ENCODE peak calls at places on chromosomes 3 and 15, in seven cellular contexts. Q, W, E, S, X, L and B are unnamed samples.

GRCh38 chr3:142577701-142578308 is 728 bp downstream of the ATR start:
- DNase-seq in Q (peak; percentile 17), W (no peak), E (no peak), S (no peak), X (peak; percentile 52), L (no peak), B (no peak)

GRCh38 chr15:101445562-101446526 is 43.7 kb downstream of the PCSK6 start:
- DNase-seq in Q (peak; percentile 63), W (no peak), E (no peak), S (peak; percentile 22), X (peak; percentile 10), L (no peak), B (no peak)

GRCh38 chr15:73955851-73956250 is 29.6 kb downstream of the LOXL1 start:
- DNase-seq in Q (no peak), W (no peak), E (no peak), S (no peak), X (no peak), L (peak; percentile 35), B (no peak)

GRCh38 chr15:101014921-101015841 is 96.0 kb downstream of the LRRK1 start:
- DNase-seq in Q (peak; percentile 52), W (peak; percentile 45), E (no peak), S (peak; percentile 68), X (peak; percentile 50), L (peak; percentile 80), B (peak; percentile 79)

GRCh38 chr15:58724471-58724870 is 25.0 kb downstream of the ADAM10 start:
- DNase-seq in Q (no peak), W (peak; percentile 67), E (no peak), S (no peak), X (peak; percentile 68), L (no peak), B (no peak)

GRCh38 chr3:157156844-157157635 is 2.9 kb downstream of the CCNL1 start:
- DNase-seq in Q (no peak), W (no peak), E (no peak), S (peak; percentile 33), X (peak; percentile 40), L (no peak), B (no peak)

GRCh38 chr15:37981781-37982180 is 47.3 kb downstream of the TMCO5A start:
- DNase-seq in Q (peak; percentile 31), W (peak; percentile 39), E (no peak), S (peak; percentile 42), X (peak; percentile 46), L (no peak), B (peak; percentile 14)

GRCh38 chr15:44541282-44541958 is 4.5 kb downstream of the EIF3J start:
- DNase-seq in Q (peak; percentile 43), W (no peak), E (peak; percentile 80), S (peak; percentile 17), X (peak; percentile 87), L (no peak), B (no peak)

GRCh38 chr15:61275901-61276300 is 46.8 kb upstream of the RORA start:
- DNase-seq in Q (peak; percentile 28), W (no peak), E (no peak), S (no peak), X (no peak), L (no peak), B (peak; percentile 64)

GRCh38 chr3:188169826-188170455 is 16.0 kb downstream of the LPP start:
- DNase-seq in Q (no peak), W (no peak), E (no peak), S (no peak), X (peak; percentile 50), L (no peak), B (no peak)

GRCh38 chr3:123375014-123375940 is 73.6 kb downstream of the ADCY5 start:
- DNase-seq in Q (no peak), W (no peak), E (no peak), S (no peak), X (no peak), L (peak; percentile 46), B (peak; percentile 60)

GRCh38 chr3:74711913-74712512 is 97.6 kb upstream of the CNTN3 start:
- DNase-seq in Q (no peak), W (no peak), E (no peak), S (no peak), X (no peak), L (no peak), B (no peak)

GRCh38 chr15:90947577-90948357 is 6.9 kb upstream of the RCCD1 start:
- DNase-seq in Q (no peak), W (no peak), E (no peak), S (no peak), X (no peak), L (no peak), B (no peak)

GRCh38 chr15:41779662-41780157 is 5.4 kb downstream of the MAPKBP1 start:
- DNase-seq in Q (no peak), W (peak; percentile 24), E (no peak), S (no peak), X (no peak), L (no peak), B (no peak)

DNA sequence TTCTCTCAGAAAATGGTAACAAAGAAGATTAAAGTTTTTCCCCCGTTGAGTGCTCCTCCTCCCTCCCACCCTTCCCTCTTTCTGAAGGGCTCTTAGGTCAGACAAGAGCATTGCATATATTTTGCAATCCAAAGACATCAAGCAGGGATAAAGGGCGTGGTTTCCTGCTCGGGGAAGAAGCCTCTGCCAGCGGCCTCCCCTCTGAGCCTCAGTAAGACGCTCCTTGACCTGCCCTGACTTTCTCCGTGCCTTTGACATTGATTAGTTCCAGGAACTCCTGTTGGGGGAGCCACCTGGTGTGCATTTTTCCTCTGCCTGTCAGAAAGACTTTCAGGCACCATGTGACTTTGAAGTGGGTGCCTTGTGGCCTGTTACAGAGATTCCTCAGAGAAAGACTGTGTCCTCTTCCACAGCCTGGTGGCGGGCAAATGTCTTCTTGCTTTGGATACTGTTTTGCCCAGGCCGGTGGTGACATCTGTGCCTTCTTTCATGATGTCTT is 87.2 kb upstream of the TBL1XR1 start:
- DNase-seq in Q (no peak), W (no peak), E (no peak), S (peak; percentile 86), X (peak; percentile 45), L (peak; percentile 69), B (peak; percentile 92)
- H3K4me3 ChIP-seq in Q (no peak overlapping the region), W (no peak overlapping the region), E (no peak overlapping the region), S (no peak overlapping the region), X (no peak overlapping the region), L (no peak overlapping the region), B (no peak overlapping the region)

GRCh38 chr3:127457094-127457475 is 133.4 kb downstream of the TPRA1 start:
- DNase-seq in Q (peak; percentile 83), W (no peak), E (no peak), S (no peak), X (peak; percentile 70), L (peak; percentile 78), B (no peak)
- H3K27ac ChIP-seq in Q (peak overlapping the region; percentile 65), W (no peak overlapping the region), E (no peak overlapping the region), S (no peak overlapping the region), X (no peak overlapping the region), L (no peak overlapping the region), B (no peak overlapping the region)

DNA sequence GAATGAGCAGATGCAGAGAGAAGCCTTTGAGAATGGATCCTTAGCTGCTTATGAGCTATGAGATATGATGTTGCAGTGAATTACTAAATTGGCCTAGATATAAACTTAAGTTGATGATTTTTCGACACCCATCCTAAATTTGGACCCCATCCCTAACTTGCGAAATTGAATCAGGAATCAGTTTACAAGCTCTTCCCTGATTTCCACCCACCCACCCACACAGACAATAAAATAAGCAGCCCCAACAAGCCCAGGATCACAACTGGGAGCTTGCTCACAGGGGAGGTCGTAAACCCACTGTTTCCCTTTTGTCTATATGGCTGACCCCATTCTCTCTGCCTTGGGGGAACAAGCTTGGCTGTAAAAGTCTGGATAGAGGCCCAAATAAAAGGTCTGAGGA is 57.3 kb downstream of the GREM1 start:
- DNase-seq in Q (no peak), W (no peak), E (no peak), S (no peak), X (no peak), L (no peak), B (no peak)
- TF ChIP-seq CTCF in Q (no peak), W (no peak), E (no peak), S (no peak), X (no peak), L (no peak), B (no peak)

GRCh38 chr15:88620995-88621772 is at the start of gene AEN:
- DNase-seq in Q (peak; percentile 95), W (peak; percentile 96), E (peak; percentile 93), S (peak; percentile 97), X (peak; percentile 95), L (peak; percentile 98), B (peak; percentile 97)
- H3K4me3 ChIP-seq in Q (peak within 1 kb of the TSS; percentile 76), W (peak within 1 kb of the TSS; percentile 99), E (peak within 1 kb of the TSS; percentile 94), S (peak within 1 kb of the TSS; percentile 82), X (peak within 1 kb of the TSS; percentile 83), L (peak within 1 kb of the TSS; percentile 100), B (peak within 1 kb of the TSS; percentile 88)

GRCh38 chr15:82305621-82306048 is 43.0 kb downstream of the SAXO2 start:
- DNase-seq in Q (no peak), W (no peak), E (no peak), S (no peak), X (no peak), L (peak; percentile 56), B (no peak)

GRCh38 chr15:82301296-82302016 is 38.8 kb downstream of the SAXO2 start:
- DNase-seq in Q (no peak), W (no peak), E (no peak), S (no peak), X (no peak), L (peak; percentile 36), B (no peak)

GRCh38 chr15:82300883-82301282 is 38.3 kb downstream of the SAXO2 start:
- DNase-seq in Q (no peak), W (no peak), E (no peak), S (no peak), X (no peak), L (peak; percentile 51), B (no peak)

GRCh38 chr15:82306791-82307713 is 42.2 kb downstream of the GOLGA6L10 start:
- DNase-seq in Q (no peak), W (no peak), E (no peak), S (no peak), X (no peak), L (peak; percentile 38), B (no peak)

GRCh38 chr15:82303956-82304640 is 41.5 kb downstream of the SAXO2 start:
- DNase-seq in Q (no peak), W (no peak), E (no peak), S (no peak), X (no peak), L (peak; percentile 51), B (no peak)
- H3K27ac ChIP-seq in Q (no peak overlapping the region), W (no peak overlapping the region), E (no peak overlapping the region), S (no peak overlapping the region), X (no peak overlapping the region), L (no peak overlapping the region), B (no peak overlapping the region)

DNA sequence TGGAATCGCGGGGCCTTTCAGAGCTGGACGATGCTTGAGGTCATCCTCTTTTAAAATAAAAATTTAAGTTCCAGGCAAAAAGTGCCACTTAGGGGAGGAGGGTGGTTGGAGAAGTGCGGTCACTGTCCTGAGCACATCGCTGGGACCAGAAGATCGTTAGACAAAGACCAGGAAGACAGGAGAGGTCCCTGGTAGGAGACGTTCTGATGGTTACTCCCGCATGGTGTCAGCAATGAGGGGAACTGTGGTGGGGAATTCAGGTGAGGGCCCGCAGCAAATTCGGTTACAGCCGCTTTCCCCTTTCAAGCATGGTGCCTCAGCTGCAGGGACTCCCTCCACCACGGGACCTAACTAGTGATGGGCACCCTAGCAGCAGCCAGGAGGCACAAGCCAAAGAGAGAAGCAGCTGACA is 1.0 kb upstream of the ISY1 start:
- DNase-seq in Q (peak; percentile 27), W (peak; percentile 55), E (no peak), S (no peak), X (peak; percentile 16), L (no peak), B (no peak)
- TF ChIP-seq CTCF in Q (no peak), W (peak; percentile 65), E (no peak), S (no peak), X (no peak), L (no peak), B (no peak)